ENCODE peak calls at places on chromosomes 4 and X, in seven cellular contexts. L is neural progenitor cell, Z is trophoblast cell, O is IMR-90, V is PC-3, G is endothelial cell of umbilical vein, Q is astrocyte. A is an unnamed sample. For H3K36me3, the result is how much of the 10 kb centered on the place peaks cover.

GRCh38 chr4:113292371-113293042 is 243.1 kb downstream of the ANK2 start:
- DNase-seq in L (peak), Z (no peak), O (peak), V (no peak), G (no peak), Q (peak), A (peak)

GRCh38 chr4:176988226-176988625 is 195.5 kb upstream of the VEGFC start:
- DNase-seq in L (no peak), Z (no peak), O (peak), V (peak), G (peak), Q (peak), A (no peak)

GRCh38 chr4:57093816-57094481 is 16.2 kb downstream of the IGFBP7 start:
- DNase-seq in L (no peak), Z (no peak), O (no peak), V (no peak), G (no peak), Q (no peak), A (no peak)

GRCh38 chrX:22136711-22137110 is 104.6 kb downstream of the PHEX start:
- DNase-seq in L (no peak), Z (no peak), O (peak), V (no peak), G (no peak), Q (no peak), A (no peak)

GRCh38 chrX:68238568-68238967 is 194.7 kb downstream of the OPHN1 start:
- DNase-seq in L (peak), Z (no peak), O (no peak), V (peak), G (no peak), Q (no peak), A (peak)

GRCh38 chrX:146435472-146435871 is 374.1 kb upstream of the CXorf51B start:
- DNase-seq in L (no peak), Z (no peak), O (no peak), V (no peak), G (no peak), Q (no peak), A (no peak)

GRCh38 chr4:88006956-88007303 is 505 bp upstream of the PKD2 start:
- DNase-seq in L (no peak), Z (no peak), O (no peak), V (no peak), G (no peak), Q (no peak), A (peak)

GRCh38 chrX:107445636-107446035 is 3.8 kb upstream of the FRMPD3 start:
- DNase-seq in L (no peak), Z (no peak), O (no peak), V (no peak), G (no peak), Q (no peak), A (peak)

GRCh38 chrX:24928114-24928513 is 87.7 kb downstream of the ARX start:
- DNase-seq in L (no peak), Z (no peak), O (no peak), V (no peak), G (no peak), Q (no peak), A (no peak)

GRCh38 chrX:24925430-24925829 is 90.3 kb downstream of the ARX start:
- DNase-seq in L (no peak), Z (no peak), O (peak), V (peak), G (peak), Q (peak), A (no peak)

GRCh38 chrX:24927372-24927771 is 88.4 kb downstream of the ARX start:
- DNase-seq in L (no peak), Z (no peak), O (no peak), V (no peak), G (no peak), Q (no peak), A (no peak)
- H3K36me3 ChIP-seq in L (under half), Z (under half), O (under half), V (under half), G (under half), Q (under half), A (under half)

GRCh38 chrX:132025085-132025484 is 2.0 kb downstream of the STK26 start:
- DNase-seq in L (peak), Z (no peak), O (no peak), V (peak), G (no peak), Q (no peak), A (no peak)
- H3K9ac ChIP-seq in L (no peak), Z (no peak), O (no peak), V (peak), G (no peak), Q (no peak), A (peak)

GRCh38 chr4:8231551-8232049 is 32.5 kb downstream of the SH3TC1 start:
- DNase-seq in L (no peak), Z (no peak), O (no peak), V (no peak), G (no peak), Q (no peak), A (no peak)
- H3K36me3 ChIP-seq in L (under half), Z (under half), O (under half), V (under half), G (under half), Q (under half), A (under half)

DNA sequence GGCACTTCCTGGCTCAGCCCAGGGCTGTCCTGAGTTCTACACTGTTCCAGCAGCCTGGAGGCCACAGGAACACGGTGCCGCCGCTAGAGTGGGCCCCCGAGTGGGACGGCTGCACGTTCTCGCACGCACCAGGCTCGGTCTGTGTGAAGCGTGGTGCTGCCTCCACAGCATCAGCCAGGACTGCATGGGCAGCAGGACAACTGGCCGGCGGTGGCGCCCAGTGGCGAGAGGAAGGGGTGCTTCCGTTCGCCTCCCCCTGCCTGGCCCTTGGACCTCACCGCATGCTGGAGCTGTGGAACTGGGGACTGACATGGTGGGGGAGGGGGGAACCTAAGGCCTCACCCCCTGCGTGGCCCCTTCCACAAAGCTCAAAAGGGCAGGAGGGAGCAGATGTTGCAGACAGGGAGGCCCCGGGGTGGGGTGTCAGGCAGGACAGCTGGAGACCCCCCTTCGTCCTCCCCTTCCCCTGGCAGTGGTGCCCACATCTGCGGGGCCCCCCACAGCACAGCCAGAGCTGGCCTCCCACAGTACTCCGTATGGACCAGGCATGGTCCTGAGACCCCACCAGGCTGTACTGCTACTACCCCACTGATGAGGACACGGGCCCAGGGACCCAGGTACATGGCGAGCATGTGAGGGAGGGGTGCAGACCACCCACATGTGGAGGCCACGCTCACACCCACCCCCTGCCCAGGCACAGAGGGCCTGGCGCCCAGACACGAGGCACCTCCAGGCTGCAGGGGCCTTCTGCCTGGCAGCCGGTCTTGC is 58.5 kb downstream of the ACOX3 start:
- DNase-seq in L (no peak), Z (no peak), O (no peak), V (no peak), G (no peak), Q (no peak), A (no peak)
- H3K9ac ChIP-seq in L (no peak), Z (no peak), O (no peak), V (no peak), G (no peak), Q (no peak), A (no peak)

GRCh38 chr4:69831270-69831627 is 28.7 kb downstream of the SULT1E1 start:
- DNase-seq in L (no peak), Z (no peak), O (no peak), V (no peak), G (no peak), Q (no peak), A (no peak)
- H3K36me3 ChIP-seq in L (under half), Z (under half), O (under half), V (under half), G (under half), Q (under half), A (under half)

DNA sequence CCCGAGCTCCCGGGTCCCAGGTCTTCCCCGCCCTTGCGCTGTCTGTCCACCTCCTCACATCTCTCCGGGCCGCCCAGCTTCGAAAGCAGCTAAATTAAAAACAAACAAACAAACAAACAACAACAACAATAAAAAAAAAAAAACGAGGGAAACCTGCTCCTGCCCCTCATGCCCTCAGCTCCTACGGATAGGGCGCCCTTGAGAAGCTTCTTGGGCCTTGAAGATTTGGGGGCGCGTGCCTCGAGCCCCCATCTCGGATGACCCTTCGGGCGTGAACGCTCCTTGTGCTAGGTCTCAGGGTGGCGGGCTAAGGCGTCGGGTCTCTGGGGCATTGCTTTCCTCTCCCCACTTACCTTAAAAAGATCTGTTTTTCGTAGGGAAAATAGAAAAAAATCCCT is 696 bp downstream of the NDNF start:
- DNase-seq in L (peak), Z (no peak), O (no peak), V (no peak), G (no peak), Q (no peak), A (no peak)
- H3K9ac ChIP-seq in L (no peak), Z (peak), O (no peak), V (no peak), G (peak), Q (peak), A (no peak)